ENCODE peak calls at places on chromosomes 12 and 14, in seven cellular contexts. J, H, G, D, T, B and L are unnamed samples.

GRCh38 chr14:104870368-104871144 is 5.5 kb downstream of the CEP170B start:
- DNase-seq in J (peak), H (peak), G (no peak), D (no peak), T (peak), B (no peak), L (no peak)

GRCh38 chr14:20657216-20658211 is 16.0 kb upstream of the OR6S1 start:
- DNase-seq in J (no peak), H (no peak), G (no peak), D (no peak), T (no peak), B (no peak), L (no peak)

GRCh38 chr12:57404966-57405640 is 25.7 kb downstream of the R3HDM2 start:
- DNase-seq in J (no peak), H (no peak), G (no peak), D (no peak), T (no peak), B (no peak), L (no peak)

GRCh38 chr12:4938900-4939299 is 29.2 kb downstream of the KCNA1 start:
- DNase-seq in J (no peak), H (no peak), G (no peak), D (no peak), T (no peak), B (no peak), L (no peak)

GRCh38 chr12:3207858-3208257 is 130.7 kb downstream of the TSPAN9 start:
- DNase-seq in J (no peak), H (no peak), G (no peak), D (no peak), T (no peak), B (no peak), L (no peak)

GRCh38 chr12:59895161-59895785 is 299.4 kb downstream of the SLC16A7 start:
- DNase-seq in J (no peak), H (no peak), G (no peak), D (no peak), T (no peak), B (no peak), L (peak)

GRCh38 chr12:77842430-77842829 is 11.7 kb downstream of the NAV3 start:
- DNase-seq in J (no peak), H (no peak), G (no peak), D (no peak), T (no peak), B (no peak), L (no peak)

GRCh38 chr12:112680993-112681392 is 110.6 kb upstream of the RPH3A start:
- DNase-seq in J (no peak), H (no peak), G (no peak), D (no peak), T (no peak), B (no peak), L (no peak)

GRCh38 chr14:68825729-68826128 is 32.9 kb upstream of the ZFP36L1 start:
- DNase-seq in J (no peak), H (no peak), G (no peak), D (no peak), T (no peak), B (no peak), L (no peak)

GRCh38 chr14:23153891-23154796 is 29.3 kb downstream of the SLC7A8 start:
- DNase-seq in J (no peak), H (no peak), G (no peak), D (no peak), T (peak), B (no peak), L (peak)

GRCh38 chr14:95564060-95564459 is 29.2 kb downstream of the GLRX5 start:
- DNase-seq in J (no peak), H (no peak), G (no peak), D (no peak), T (no peak), B (no peak), L (no peak)

GRCh38 chr12:78387721-78388120 is 476.9 kb upstream of the SYT1 start:
- DNase-seq in J (no peak), H (no peak), G (no peak), D (no peak), T (no peak), B (no peak), L (no peak)

GRCh38 chr12:114835031-114835430 is 151.1 kb upstream of the TBX3 start:
- DNase-seq in J (no peak), H (no peak), G (no peak), D (no peak), T (no peak), B (no peak), L (peak)

GRCh38 chr12:47636908-47637780 is 68.7 kb downstream of the RPAP3 start:
- DNase-seq in J (no peak), H (no peak), G (no peak), D (no peak), T (no peak), B (no peak), L (peak)

GRCh38 chr12:109715310-109716091 is 1.9 kb downstream of the FAM222A start:
- DNase-seq in J (no peak), H (no peak), G (no peak), D (no peak), T (no peak), B (no peak), L (no peak)

GRCh38 chr12:49367381-49368239 is at the start of gene SPATS2:
- DNase-seq in J (no peak), H (no peak), G (no peak), D (no peak), T (peak), B (no peak), L (peak)

GRCh38 chr12:77488041-77488620 is 342.6 kb upstream of the NAV3 start:
- DNase-seq in J (no peak), H (no peak), G (no peak), D (no peak), T (no peak), B (no peak), L (peak)

GRCh38 chr14:23047751-23048693 is 6.0 kb downstream of the PSMB11 start:
- DNase-seq in J (no peak), H (no peak), G (no peak), D (no peak), T (no peak), B (no peak), L (no peak)

GRCh38 chr12:106840217-106840616 is 65.7 kb downstream of the RIC8B start:
- DNase-seq in J (no peak), H (no peak), G (peak), D (peak), T (no peak), B (no peak), L (peak)

GRCh38 chr12:92859650-92860386 is 69.3 kb downstream of the EEA1 start:
- DNase-seq in J (no peak), H (no peak), G (no peak), D (no peak), T (no peak), B (no peak), L (no peak)

GRCh38 chr12:15712823-15713663 is 76.1 kb downstream of the EPS8 start:
- DNase-seq in J (no peak), H (no peak), G (no peak), D (no peak), T (no peak), B (no peak), L (no peak)

GRCh38 chr12:5187136-5187535 is 143.5 kb downstream of the KCNA5 start:
- DNase-seq in J (no peak), H (no peak), G (no peak), D (no peak), T (no peak), B (no peak), L (no peak)

GRCh38 chr12:96263449-96263902 is 69.3 kb downstream of the ELK3 start:
- DNase-seq in J (no peak), H (no peak), G (no peak), D (no peak), T (no peak), B (no peak), L (no peak)

GRCh38 chr14:88990856-88991255 is 166.4 kb downstream of the TTC8 start:
- DNase-seq in J (no peak), H (no peak), G (no peak), D (no peak), T (no peak), B (no peak), L (no peak)

GRCh38 chr12:63319386-63319785 is 168.4 kb upstream of the AVPR1A start:
- DNase-seq in J (no peak), H (no peak), G (peak), D (peak), T (no peak), B (no peak), L (peak)

GRCh38 chr14:106883218-106883692 is 1356.9 kb downstream of the TMEM121 start:
- DNase-seq in J (no peak), H (no peak), G (no peak), D (no peak), T (peak), B (no peak), L (peak)

GRCh38 chr12:55927588-55928502 is at the start of gene PYM1:
- DNase-seq in J (peak), H (peak), G (no peak), D (no peak), T (peak), B (no peak), L (peak)

GRCh38 chr14:22420598-22421186 is 168.3 kb downstream of the DAD1 start:
- DNase-seq in J (no peak), H (no peak), G (no peak), D (no peak), T (no peak), B (no peak), L (no peak)

GRCh38 chr14:101075801-101076413 is 172.4 kb upstream of the RTL1 start:
- DNase-seq in J (no peak), H (no peak), G (no peak), D (no peak), T (no peak), B (no peak), L (no peak)

GRCh38 chr14:21768116-21768874 is 94.7 kb upstream of the OR4E1 start:
- DNase-seq in J (peak), H (no peak), G (no peak), D (peak), T (no peak), B (no peak), L (no peak)

GRCh38 chr14:69519253-69519661 is 34.7 kb downstream of the PLEKHD1 start:
- DNase-seq in J (no peak), H (no peak), G (peak), D (no peak), T (no peak), B (no peak), L (no peak)

GRCh38 chr12:16555630-16556029 is 50.3 kb downstream of the LMO3 start:
- DNase-seq in J (no peak), H (no peak), G (no peak), D (no peak), T (no peak), B (no peak), L (no peak)

GRCh38 chr12:62562892-62563291 is 96.3 kb downstream of the MON2 start:
- DNase-seq in J (no peak), H (no peak), G (no peak), D (no peak), T (no peak), B (no peak), L (peak)